ENCODE peak calls at places on chromosomes 1 and 21, in eight cellular contexts. Z is CD4-positive, CD25-positive, alpha-beta regulatory T cell; N is GOT3; Q is foreskin fibroblast; L is NCI-H460; H is left colon; E is choroid plexus epithelial cell; G is fibroblast of pulmonary artery. R is an unnamed sample.

GRCh38 chr1:218377143-218377660 is 32.1 kb downstream of the TGFB2 start:
- DNase-seq in Z (no peak), N (peak), Q (peak), L (peak), H (no peak), E (peak), G (peak), R (peak)

GRCh38 chr1:152141971-152142584 is 16.9 kb downstream of the RPTN start:
- DNase-seq in Z (peak), N (no peak), Q (peak), L (peak), H (peak), E (peak), G (peak), R (peak)

GRCh38 chr1:234579967-234580366 is 30.0 kb downstream of the IRF2BP2 start:
- DNase-seq in Z (no peak), N (no peak), Q (no peak), L (no peak), H (no peak), E (peak), G (peak), R (no peak)

GRCh38 chr1:172727956-172728603 is 69.2 kb downstream of the FASLG start:
- DNase-seq in Z (peak), N (no peak), Q (no peak), L (peak), H (no peak), E (peak), G (peak), R (no peak)

GRCh38 chr1:41515131-41515678 is 30.7 kb upstream of the EDN2 start:
- DNase-seq in Z (no peak), N (no peak), Q (no peak), L (peak), H (no peak), E (no peak), G (no peak), R (no peak)

GRCh38 chr1:19011832-19012231 is 55.4 kb upstream of the IFFO2 start:
- DNase-seq in Z (no peak), N (no peak), Q (no peak), L (no peak), H (no peak), E (no peak), G (no peak), R (no peak)

GRCh38 chr21:31426235-31426797 is 82.3 kb upstream of the TIAM1 start:
- DNase-seq in Z (no peak), N (no peak), Q (no peak), L (no peak), H (no peak), E (peak), G (no peak), R (no peak)

GRCh38 chr21:40386301-40386911 is 460.6 kb downstream of the DSCAM start:
- DNase-seq in Z (no peak), N (no peak), Q (no peak), L (peak), H (peak), E (no peak), G (no peak), R (no peak)

GRCh38 chr1:93433407-93433961 is 14.4 kb upstream of the FNBP1L start:
- DNase-seq in Z (no peak), N (no peak), Q (no peak), L (no peak), H (peak), E (no peak), G (no peak), R (no peak)

GRCh38 chr1:243286409-243287127 is 30.7 kb downstream of the SDCCAG8 start:
- DNase-seq in Z (no peak), N (no peak), Q (peak), L (no peak), H (no peak), E (peak), G (peak), R (no peak)

GRCh38 chr1:156673387-156674121 is 3.7 kb downstream of the NES start:
- DNase-seq in Z (no peak), N (no peak), Q (no peak), L (no peak), H (no peak), E (no peak), G (no peak), R (no peak)

GRCh38 chr1:74673351-74674111 is at the start of gene ERICH3:
- DNase-seq in Z (no peak), N (no peak), Q (no peak), L (no peak), H (no peak), E (no peak), G (no peak), R (no peak)

GRCh38 chr1:24161270-24161669 is 18.3 kb upstream of the IL22RA1 start:
- DNase-seq in Z (no peak), N (no peak), Q (no peak), L (no peak), H (peak), E (no peak), G (no peak), R (no peak)

GRCh38 chr21:45442276-45442675 is 37.3 kb downstream of the COL18A1 start:
- DNase-seq in Z (no peak), N (no peak), Q (no peak), L (no peak), H (no peak), E (no peak), G (no peak), R (no peak)

GRCh38 chr1:111538343-111539035 is 35.1 kb upstream of the ADORA3 start:
- DNase-seq in Z (no peak), N (no peak), Q (peak), L (no peak), H (peak), E (peak), G (peak), R (peak)

GRCh38 chr1:53413175-53414001 is 45.8 kb upstream of the DMRTB1 start:
- DNase-seq in Z (peak), N (no peak), Q (no peak), L (peak), H (no peak), E (peak), G (peak), R (peak)

GRCh38 chr1:211158866-211159265 is 24.9 kb upstream of the KCNH1 start:
- DNase-seq in Z (no peak), N (no peak), Q (no peak), L (no peak), H (no peak), E (no peak), G (no peak), R (no peak)

GRCh38 chr21:46307625-46308024 is 16.0 kb downstream of the C21orf58 start:
- DNase-seq in Z (no peak), N (no peak), Q (peak), L (no peak), H (no peak), E (peak), G (no peak), R (peak)

GRCh38 chr21:35349378-35350080 is 300.4 kb upstream of the RUNX1 start:
- DNase-seq in Z (no peak), N (no peak), Q (peak), L (peak), H (no peak), E (peak), G (peak), R (no peak)

GRCh38 chr1:8739377-8739776 is 78.1 kb downstream of the RERE start:
- DNase-seq in Z (no peak), N (no peak), Q (no peak), L (no peak), H (no peak), E (no peak), G (no peak), R (no peak)

GRCh38 chr1:113714606-113715269 is 44.5 kb downstream of the PHTF1 start:
- DNase-seq in Z (no peak), N (no peak), Q (no peak), L (no peak), H (no peak), E (no peak), G (no peak), R (no peak)

GRCh38 chr21:44489962-44490361 is 34.7 kb downstream of the LRRC3 start:
- DNase-seq in Z (no peak), N (no peak), Q (no peak), L (no peak), H (no peak), E (no peak), G (no peak), R (no peak)

GRCh38 chr1:207811319-207811718 is 59.5 kb downstream of the CD46 start:
- DNase-seq in Z (no peak), N (no peak), Q (no peak), L (no peak), H (no peak), E (no peak), G (no peak), R (no peak)

GRCh38 chr1:209428241-209428921 is 155.1 kb upstream of the CAMK1G start:
- DNase-seq in Z (no peak), N (no peak), Q (no peak), L (no peak), H (no peak), E (no peak), G (no peak), R (no peak)

GRCh38 chr1:243470492-243470891 is 214.7 kb downstream of the SDCCAG8 start:
- DNase-seq in Z (no peak), N (no peak), Q (no peak), L (no peak), H (no peak), E (no peak), G (no peak), R (no peak)

GRCh38 chr21:15480160-15480559 is 249.6 kb upstream of the USP25 start:
- DNase-seq in Z (no peak), N (no peak), Q (no peak), L (no peak), H (no peak), E (no peak), G (no peak), R (no peak)

GRCh38 chr1:7228252-7228961 is 443.2 kb downstream of the CAMTA1 start:
- DNase-seq in Z (no peak), N (no peak), Q (no peak), L (no peak), H (no peak), E (no peak), G (no peak), R (no peak)

GRCh38 chr1:1068374-1069060 is 5.6 kb downstream of the RNF223 start:
- DNase-seq in Z (peak), N (no peak), Q (no peak), L (no peak), H (peak), E (no peak), G (no peak), R (no peak)

GRCh38 chr1:38014171-38014570 is 1.6 kb downstream of the UTP11 start:
- DNase-seq in Z (no peak), N (no peak), Q (no peak), L (no peak), H (no peak), E (peak), G (no peak), R (no peak)

GRCh38 chr1:1210726-1211540 is 3.0 kb downstream of the TNFRSF4 start:
- DNase-seq in Z (peak), N (no peak), Q (no peak), L (no peak), H (peak), E (no peak), G (no peak), R (no peak)